ENCODE peak calls at places on chromosomes 13 and 19, in ten cellular contexts. O is fibroblast of lung; U is AG04449; W is cardiac fibroblast; L is mesendoderm; D is T follicular helper cell; J is activated naive CD8-positive, alpha-beta T cell treated with anti-CD3 and anti-CD28 coated beads for 36 hours; E is small intestine; Q is stimulated activated CD8-positive, alpha-beta memory T cell treated with anti-CD3 and anti-CD28 coated beads, Interleukin-4, amount 100 ng/mL, for 4 hours; M is heart left ventricle. C is an unnamed sample.

GRCh38 chr13:30978981-30979956 is 46.8 kb downstream of the TEX26 start:
- DNase-seq in O (no peak), U (no peak), W (peak; percentile 33), L (peak; percentile 90), D (no peak), J (peak; percentile 23), E (peak; percentile 21), Q (peak; percentile 14), M (no peak), C (no peak)

GRCh38 chr19:43667524-43668405 is 2.2 kb downstream of the PLAUR start:
- DNase-seq in O (no peak), U (no peak), W (no peak), L (no peak), D (no peak), J (no peak), E (peak; percentile 77), Q (no peak), M (no peak), C (no peak)

GRCh38 chr19:7641288-7642276 is 4.7 kb downstream of the STXBP2 start:
- DNase-seq in O (no peak), U (no peak), W (no peak), L (peak; percentile 33), D (no peak), J (no peak), E (no peak), Q (no peak), M (peak; percentile 42), C (no peak)

GRCh38 chr19:31334849-31335624 is 14.2 kb downstream of the TSHZ3 start:
- DNase-seq in O (peak; percentile 53), U (no peak), W (peak; percentile 47), L (no peak), D (no peak), J (no peak), E (no peak), Q (no peak), M (no peak), C (no peak)

GRCh38 chr13:114119196-114119595 is 13.2 kb downstream of the RASA3 start:
- DNase-seq in O (peak; percentile 95), U (no peak), W (peak; percentile 91), L (peak; percentile 98), D (no peak), J (no peak), E (no peak), Q (no peak), M (no peak), C (peak; percentile 79)

GRCh38 chr19:41969772-41970458 is 10.8 kb upstream of the RABAC1 start:
- DNase-seq in O (no peak), U (no peak), W (no peak), L (no peak), D (no peak), J (no peak), E (no peak), Q (no peak), M (no peak), C (no peak)

GRCh38 chr19:41956621-41957020 is 2.5 kb downstream of the RABAC1 start:
- DNase-seq in O (no peak), U (no peak), W (no peak), L (no peak), D (no peak), J (no peak), E (peak; percentile 23), Q (no peak), M (no peak), C (no peak)

GRCh38 chr19:2494447-2495129 is 18.7 kb downstream of the GADD45B start:
- DNase-seq in O (peak; percentile 77), U (no peak), W (peak; percentile 87), L (peak; percentile 67), D (peak; percentile 52), J (peak; percentile 58), E (peak; percentile 71), Q (no peak), M (peak; percentile 89), C (peak; percentile 53)

GRCh38 chr19:39110263-39110967 is 15.2 kb upstream of the PAK4 start:
- DNase-seq in O (no peak), U (no peak), W (peak; percentile 50), L (peak; percentile 49), D (peak; percentile 48), J (peak; percentile 69), E (peak; percentile 61), Q (peak; percentile 62), M (no peak), C (no peak)

GRCh38 chr13:45782327-45783045 is 69.1 kb downstream of the SIAH3 start:
- DNase-seq in O (no peak), U (no peak), W (no peak), L (no peak), D (no peak), J (no peak), E (peak; percentile 10), Q (no peak), M (no peak), C (no peak)

GRCh38 chr13:32282096-32282711 is 33.0 kb downstream of the ZAR1L start:
- DNase-seq in O (no peak), U (no peak), W (no peak), L (no peak), D (no peak), J (no peak), E (no peak), Q (no peak), M (no peak), C (no peak)

C was measured in GM04503.